ENCODE peak calls at places on chromosomes 1 and 21, in seven cellular contexts. L is HCT116, W is SK-N-SH, U is K562, T is HepG2, B is GM12878, I is H1. S is an unnamed sample.
A peak's percentile ranks its signal among the peaks of the same experiment; 100 is the strongest.

GRCh38 chr1:74767490-74767889 is 34.5 kb downstream of the TYW3 start:
- DNase-seq in W (no peak), U (peak; percentile 37), I (peak; percentile 57), B (no peak), T (peak; percentile 20), L (peak; percentile 44), S (no peak)

GRCh38 chr1:151251656-151252470 is 2.7 kb upstream of the PSMD4 start:
- DNase-seq in W (peak; percentile 74), U (peak; percentile 71), L (peak; percentile 60), T (peak; percentile 78), B (no peak), I (peak; percentile 51), S (peak; percentile 86)

GRCh38 chr1:26785611-26786436 is 1.9 kb upstream of the PIGV start:
- DNase-seq in B (no peak), L (no peak), I (no peak), W (no peak), U (no peak), T (no peak), S (no peak)

GRCh38 chr1:153526132-153526543 is 9.7 kb downstream of the S100A6 start:
- DNase-seq in T (peak; percentile 42), L (no peak), B (no peak), W (no peak), U (no peak), I (no peak), S (no peak)

GRCh38 chr21:25607812-25608737 is 794 bp upstream of the MRPL39 start:
- DNase-seq in L (peak; percentile 71), T (peak; percentile 69), U (peak; percentile 79), B (peak; percentile 67), W (peak; percentile 78), I (peak; percentile 79), S (peak; percentile 89)

GRCh38 chr1:238252033-238252802 is 361.5 kb upstream of the ZP4 start:
- DNase-seq in I (peak; percentile 86), T (no peak), L (no peak), U (no peak), W (peak; percentile 41), B (no peak), S (peak; percentile 38)

GRCh38 chr21:21199342-21200102 is 201.3 kb downstream of the NCAM2 start:
- DNase-seq in W (no peak), B (no peak), I (no peak), T (no peak), U (no peak), L (no peak), S (no peak)

GRCh38 chr1:199042193-199042592 is 403.4 kb downstream of the PTPRC start:
- DNase-seq in I (no peak), U (no peak), T (no peak), L (no peak), B (no peak), W (no peak), S (no peak)

GRCh38 chr1:223515416-223515815 is 122.2 kb downstream of the CCDC185 start:
- DNase-seq in U (no peak), W (no peak), T (no peak), L (no peak), I (no peak), B (no peak), S (no peak)

GRCh38 chr1:207007352-207008033 is 25.1 kb downstream of the C1orf116 start:
- DNase-seq in B (no peak), L (peak; percentile 85), T (peak; percentile 94), I (no peak), U (no peak), W (no peak), S (peak; percentile 59)

GRCh38 chr1:21586926-21587601 is 77.8 kb downstream of the ALPL start:
- DNase-seq in L (peak; percentile 61), W (peak; percentile 80), T (peak; percentile 69), U (peak; percentile 90), I (no peak), B (no peak), S (no peak)

DNA sequence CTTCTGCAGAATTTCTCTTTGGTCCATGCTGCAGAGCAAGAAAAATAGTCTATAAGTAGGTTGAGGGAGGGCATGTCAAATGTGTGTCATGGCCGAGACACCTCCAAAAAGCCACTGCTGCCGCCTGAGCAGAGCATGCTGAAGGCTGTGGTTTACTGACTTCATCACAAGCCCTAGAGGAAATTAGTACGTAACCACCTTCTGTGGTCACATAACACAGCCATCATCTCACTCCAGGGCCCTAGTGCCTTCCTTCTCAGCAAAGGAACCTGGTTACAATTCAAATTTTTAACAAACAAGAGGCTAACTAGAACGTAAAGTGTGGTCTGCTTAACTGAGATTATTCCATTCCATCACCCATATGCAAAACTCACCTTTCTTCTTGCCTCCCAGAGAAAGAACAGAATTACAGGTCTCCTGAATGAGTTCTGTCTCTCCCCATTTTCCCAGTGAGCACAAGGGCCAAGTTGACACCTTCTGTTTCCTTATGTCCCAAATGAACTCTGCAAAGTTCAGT is at the start of gene PTPN22:
- DNase-seq in I (no peak), L (no peak), W (no peak), B (peak; percentile 90), U (no peak), T (no peak), S (peak; percentile 10)
- TF ChIP-seq JUND in I (no peak), L (no peak), W (no peak), B (peak; percentile 68), U (peak; percentile 65), T (no peak), S (no peak)

GRCh38 chr1:174364996-174365760 is 82.6 kb upstream of the GPR52 start:
- DNase-seq in I (no peak), L (no peak), W (no peak), B (no peak), U (no peak), T (no peak), S (no peak)
- TF ChIP-seq JUND in I (no peak), L (no peak), W (no peak), B (no peak), U (no peak), T (no peak), S (no peak)

GRCh38 chr1:165871311-165872067 is 44.1 kb downstream of the UCK2 start:
- DNase-seq in T (peak; percentile 92), L (peak; percentile 79), B (peak; percentile 86), I (peak; percentile 64), U (peak; percentile 63), W (no peak), S (peak; percentile 75)
- TF ChIP-seq JUND in T (no peak), L (no peak), B (no peak), I (no peak), U (no peak), W (no peak), S (no peak)

GRCh38 chr1:16243408-16243690 is 6.4 kb upstream of the CPLANE2 start:
- DNase-seq in T (no peak), W (no peak), B (no peak), U (no peak), I (no peak), L (no peak), S (no peak)

GRCh38 chr1:16242556-16243407 is 5.8 kb upstream of the CPLANE2 start:
- DNase-seq in I (no peak), B (no peak), W (no peak), T (no peak), U (peak; percentile 64), L (no peak), S (no peak)

GRCh38 chr1:16245476-16246196 is 8.7 kb upstream of the CPLANE2 start:
- DNase-seq in U (no peak), T (no peak), W (no peak), B (no peak), I (no peak), L (no peak), S (no peak)

GRCh38 chr1:16244650-16245285 is 7.8 kb upstream of the CPLANE2 start:
- DNase-seq in U (no peak), L (no peak), I (no peak), W (no peak), T (no peak), B (no peak), S (no peak)

DNA sequence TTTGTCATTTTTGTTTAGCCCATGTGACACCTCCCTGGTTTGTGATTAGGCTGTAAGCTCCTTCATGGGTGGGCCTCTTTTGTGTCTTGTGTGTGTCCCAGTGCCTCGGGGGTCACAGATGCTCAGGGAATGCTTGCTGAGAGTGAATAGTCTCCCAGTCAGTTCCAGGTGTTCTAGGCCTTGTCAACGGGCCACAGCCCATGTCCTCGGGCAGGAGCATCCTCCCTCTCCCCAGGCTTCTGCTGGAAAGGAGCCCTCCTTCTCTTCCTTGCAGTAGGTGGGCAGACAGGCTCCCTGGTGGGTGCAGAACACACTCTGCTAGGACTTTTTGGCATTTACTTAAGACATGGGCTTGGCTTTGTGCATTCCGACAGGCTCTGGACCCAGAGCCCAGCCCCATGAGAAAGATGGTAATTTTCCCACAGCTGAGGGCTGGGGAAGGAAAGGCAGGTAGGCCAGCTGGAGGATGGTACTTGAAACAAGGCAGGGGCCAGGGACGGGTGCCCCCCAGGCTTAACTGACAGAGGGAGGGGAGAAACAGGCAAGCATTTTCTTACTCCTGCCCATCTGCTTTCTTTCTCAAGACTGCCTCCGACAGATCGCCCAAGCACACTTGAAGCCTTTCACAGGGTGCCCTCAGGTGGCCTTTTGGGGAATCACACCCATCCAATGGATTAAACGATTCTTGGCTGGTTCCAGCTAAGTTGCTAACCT is 7.1 kb upstream of the CPLANE2 start:
- DNase-seq in W (peak; percentile 71), T (peak; percentile 68), B (peak; percentile 21), I (peak; percentile 90), L (peak; percentile 65), U (peak; percentile 77), S (peak; percentile 84)
- TF ChIP-seq JUND in W (no peak), T (no peak), B (no peak), I (no peak), L (no peak), U (no peak), S (no peak)

GRCh38 chr1:28021064-28021463 is 61.3 kb downstream of the XKR8 start:
- DNase-seq in B (no peak), L (no peak), I (no peak), U (no peak), W (no peak), T (no peak), S (no peak)
- TF ChIP-seq JUND in B (no peak), L (no peak), I (no peak), U (no peak), W (no peak), T (no peak), S (no peak)

S was measured in T47D.